ENCODE peak calls at places on chromosomes 4 and X, in eight cellular contexts. E, R, P, J, M, D, L and K are unnamed samples.

GRCh38 chrX:9995855-9996339 is 28.7 kb downstream of the CLDN34 start:
- DNase-seq in E (peak; percentile 53), P (peak; percentile 75), J (peak; percentile 51), M (peak; percentile 83), D (peak; percentile 80), L (peak; percentile 82), R (peak; percentile 85), K (no peak)

GRCh38 chr4:188971125-188971524 is 831.9 kb downstream of the TRIML1 start:
- DNase-seq in D (no peak), J (no peak), M (no peak), L (peak; percentile 44), R (peak; percentile 19), P (no peak), E (no peak), K (peak; percentile 44)

GRCh38 chr4:83989835-83990234 is 453.9 kb downstream of the GPAT3 start:
- DNase-seq in P (no peak), R (no peak), E (no peak), L (no peak), J (no peak), D (no peak), M (no peak), K (no peak)

GRCh38 chr4:129345680-129346079 is 249.7 kb downstream of the C4orf33 start:
- DNase-seq in D (no peak), P (no peak), R (no peak), J (no peak), L (no peak), E (no peak), M (no peak), K (no peak)

GRCh38 chr4:53635697-53636483 is 44.6 kb upstream of the LNX1 start:
- DNase-seq in P (no peak), M (no peak), E (no peak), J (no peak), L (no peak), R (no peak), D (no peak), K (no peak)

GRCh38 chr4:2286904-2287593 is 25.1 kb upstream of the MXD4 start:
- DNase-seq in D (no peak), P (no peak), R (no peak), J (no peak), M (no peak), E (no peak), L (peak; percentile 33), K (no peak)

GRCh38 chr4:176660561-176660960 is 132.2 kb downstream of the VEGFC start:
- DNase-seq in P (no peak), M (no peak), D (no peak), L (peak; percentile 34), E (no peak), R (peak; percentile 12), J (no peak), K (no peak)

GRCh38 chr4:173182403-173182802 is 13.8 kb downstream of the GALNT7 start:
- DNase-seq in J (peak; percentile 50), R (peak; percentile 74), M (no peak), E (no peak), L (peak; percentile 76), D (peak; percentile 70), P (no peak), K (no peak)

GRCh38 chr4:7412586-7412975 is 22.1 kb downstream of the PSAPL1 start:
- DNase-seq in L (no peak), R (no peak), M (no peak), P (no peak), E (no peak), J (no peak), D (no peak), K (no peak)

GRCh38 chr4:152776352-152776751 is 3.2 kb downstream of the TIGD4 start:
- DNase-seq in M (no peak), J (no peak), P (no peak), E (no peak), R (no peak), L (peak; percentile 18), D (no peak), K (no peak)

GRCh38 chr4:190014771-190015537 is 12.1 kb downstream of the FRG2 start:
- DNase-seq in P (no peak), D (no peak), J (no peak), L (peak; percentile 31), M (no peak), E (no peak), R (peak; percentile 48), K (no peak)

GRCh38 chrX:140918398-140919043 is 83.9 kb upstream of the SPANXB1 start:
- DNase-seq in J (peak; percentile 8), R (peak; percentile 35), L (peak; percentile 38), M (no peak), P (peak; percentile 53), E (no peak), D (peak; percentile 5), K (no peak)

GRCh38 chrX:121308276-121308805 is 260.9 kb downstream of the GLUD2 start:
- DNase-seq in P (peak; percentile 57), R (peak; percentile 39), L (peak; percentile 84), J (no peak), E (no peak), D (no peak), M (no peak), K (no peak)

GRCh38 chrX:107565916-107566602 is 62.3 kb upstream of the PRPS1 start:
- DNase-seq in D (peak; percentile 43), M (no peak), R (no peak), P (peak; percentile 74), E (peak; percentile 4), J (no peak), L (no peak), K (peak; percentile 81)

GRCh38 chrX:86066998-86067397 is 19.6 kb upstream of the CHM start:
- DNase-seq in E (no peak), R (no peak), M (no peak), D (no peak), L (no peak), J (no peak), P (no peak), K (no peak)

GRCh38 chr4:98260047-98260578 is 1.1 kb upstream of the RAP1GDS1 start:
- DNase-seq in J (no peak), E (no peak), L (peak; percentile 55), M (peak; percentile 51), D (peak; percentile 32), R (peak; percentile 59), P (no peak), K (no peak)

GRCh38 chr4:11428161-11428700 is 463 bp downstream of the HS3ST1 start:
- DNase-seq in M (no peak), R (no peak), L (peak; percentile 2), D (no peak), E (no peak), J (no peak), P (no peak), K (no peak)

GRCh38 chrX:150257348-150258175 is 105.6 kb upstream of the MAMLD1 start:
- DNase-seq in P (no peak), L (no peak), E (no peak), R (no peak), D (no peak), J (no peak), M (no peak), K (no peak)

GRCh38 chr4:183469936-183470335 is 25.5 kb downstream of the CDKN2AIP start:
- DNase-seq in R (no peak), D (no peak), E (no peak), P (no peak), L (peak; percentile 29), M (no peak), J (no peak), K (no peak)

GRCh38 chr4:127604949-127605709 is 27.6 kb upstream of the INTU start:
- DNase-seq in D (peak; percentile 11), R (peak; percentile 61), L (peak; percentile 57), J (no peak), M (no peak), P (no peak), E (peak; percentile 18), K (no peak)

GRCh38 chrX:71974916-71975315 is 64.3 kb downstream of the NHSL2 start:
- DNase-seq in E (no peak), L (no peak), M (no peak), D (no peak), P (no peak), R (no peak), J (no peak), K (no peak)

GRCh38 chr4:118849867-118850812 is 14.2 kb upstream of the SEC24D start:
- DNase-seq in M (no peak), R (peak; percentile 23), E (no peak), J (no peak), D (no peak), P (no peak), L (peak; percentile 30), K (no peak)

GRCh38 chr4:102557636-102558035 is 56.5 kb downstream of the NFKB1 start:
- DNase-seq in L (no peak), D (no peak), M (no peak), R (no peak), E (no peak), P (no peak), J (no peak), K (no peak)

GRCh38 chr4:104747635-104748034 is 252.9 kb upstream of the CXXC4 start:
- DNase-seq in D (no peak), P (no peak), J (no peak), L (no peak), R (no peak), E (no peak), M (no peak), K (no peak)

GRCh38 chr4:174604198-174604597 is 81.9 kb upstream of the HPGD start:
- DNase-seq in E (no peak), R (no peak), J (no peak), L (peak; percentile 21), D (no peak), M (no peak), P (no peak), K (peak; percentile 44)

GRCh38 chr4:121698119-121698732 is 1.4 kb upstream of the ANXA5 start:
- DNase-seq in D (no peak), P (no peak), R (peak; percentile 24), L (peak; percentile 42), J (no peak), E (no peak), M (peak; percentile 33), K (no peak)

GRCh38 chr4:85964298-85964697 is 395.6 kb downstream of the MAPK10 start:
- DNase-seq in M (no peak), D (no peak), E (no peak), P (no peak), J (no peak), L (no peak), R (no peak), K (no peak)

GRCh38 chrX:48676106-48676892 is 7.3 kb upstream of the WAS start:
- DNase-seq in M (peak; percentile 88), L (peak; percentile 92), R (peak; percentile 98), P (peak; percentile 97), D (peak; percentile 98), J (peak; percentile 45), E (peak; percentile 53), K (peak; percentile 50)

GRCh38 chr4:78362310-78362709 is 189.3 kb upstream of the ANXA3 start:
- DNase-seq in J (no peak), M (no peak), D (no peak), L (no peak), R (no peak), P (no peak), E (no peak), K (no peak)

GRCh38 chr4:42554072-42554471 is 102.8 kb downstream of the ATP8A1 start:
- DNase-seq in E (no peak), D (no peak), J (no peak), P (no peak), M (no peak), R (no peak), L (no peak), K (no peak)

GRCh38 chrX:8349816-8350544 is 114.7 kb upstream of the VCX3B start:
- DNase-seq in M (no peak), P (no peak), J (no peak), L (no peak), E (no peak), D (no peak), R (no peak), K (no peak)

GRCh38 chrX:133910539-133910938 is 74.9 kb downstream of the GPC3 start:
- DNase-seq in M (no peak), J (no peak), L (no peak), E (no peak), R (no peak), D (no peak), P (no peak), K (no peak)

GRCh38 chrX:105821471-105822081 is 763 bp upstream of the NRK start:
- DNase-seq in D (peak; percentile 11), M (no peak), P (peak; percentile 11), R (no peak), L (peak; percentile 47), J (peak; percentile 4), E (no peak), K (no peak)

GRCh38 chr4:121995790-121996537 is 44.1 kb upstream of the TRPC3 start:
- DNase-seq in E (no peak), P (no peak), R (no peak), J (no peak), M (no peak), L (no peak), D (no peak), K (no peak)